ENCODE peak calls at places on chromosomes 1 and 21, in ten cellular contexts. Y is keratinocyte; L is PC-3; I is transverse colon; P is CD8-positive, alpha-beta T cell; Z is fibroblast of mammary gland; S is fibroblast of lung; M is IMR-90; N is osteoblast; E is fibroblast of villous mesenchyme. R is an unnamed sample.

GRCh38 chr1:220182656-220183055 is 88.7 kb downstream of the IARS2 start:
- DNase-seq in Y (no peak), L (no peak), I (no peak), P (no peak), Z (no peak), S (peak), M (peak), N (no peak), E (peak), R (no peak)

GRCh38 chr1:58982259-58982998 is 198.6 kb upstream of the JUN start:
- DNase-seq in Y (no peak), L (no peak), I (no peak), P (no peak), Z (peak), S (no peak), M (no peak), N (no peak), E (peak), R (peak)

GRCh38 chr1:8910914-8911313 is 32.4 kb upstream of the ENO1 start:
- DNase-seq in Y (no peak), L (no peak), I (no peak), P (no peak), Z (no peak), S (peak), M (peak), N (no peak), E (peak), R (peak)

GRCh38 chr1:56157477-56157876 is 421.9 kb downstream of the PLPP3 start:
- DNase-seq in Y (no peak), L (no peak), I (no peak), P (no peak), Z (no peak), S (peak), M (no peak), N (no peak), E (no peak), R (no peak)

GRCh38 chr1:119613769-119614358 is 34.2 kb downstream of the ZNF697 start:
- DNase-seq in Y (peak), L (peak), I (peak), P (peak), Z (peak), S (peak), M (peak), N (peak), E (peak), R (peak)

GRCh38 chr1:178345238-178345637 is 151.5 kb downstream of the CLEC20A start:
- DNase-seq in Y (no peak), L (no peak), I (no peak), P (no peak), Z (no peak), S (no peak), M (no peak), N (no peak), E (no peak), R (no peak)

GRCh38 chr21:39313042-39313456 is 383 bp downstream of the BRWD1 start:
- DNase-seq in Y (no peak), L (no peak), I (peak), P (peak), Z (no peak), S (peak), M (no peak), N (peak), E (no peak), R (no peak)

GRCh38 chr1:22142315-22143064 is 407 bp downstream of the WNT4 start:
- DNase-seq in Y (no peak), L (peak), I (peak), P (no peak), Z (no peak), S (peak), M (no peak), N (peak), E (peak), R (peak)

GRCh38 chr1:7299994-7300393 is 471.1 kb upstream of the VAMP3 start:
- DNase-seq in Y (no peak), L (peak), I (no peak), P (no peak), Z (peak), S (peak), M (peak), N (peak), E (peak), R (peak)

GRCh38 chr1:110098222-110099026 is 13.8 kb upstream of the UBL4B start:
- DNase-seq in Y (no peak), L (no peak), I (no peak), P (no peak), Z (no peak), S (no peak), M (no peak), N (no peak), E (no peak), R (no peak)

GRCh38 chr1:31701137-31701736 is 2.6 kb downstream of the COL16A1 start:
- DNase-seq in Y (peak), L (peak), I (peak), P (peak), Z (peak), S (peak), M (peak), N (peak), E (peak), R (peak)

GRCh38 chr1:110135268-110136065 is 14.8 kb upstream of the SLC6A17 start:
- DNase-seq in Y (no peak), L (no peak), I (no peak), P (no peak), Z (no peak), S (no peak), M (no peak), N (no peak), E (no peak), R (no peak)

GRCh38 chr1:173255214-173255813 is 48.2 kb upstream of the TNFSF4 start:
- DNase-seq in Y (no peak), L (peak), I (no peak), P (no peak), Z (peak), S (peak), M (peak), N (no peak), E (peak), R (peak)

GRCh38 chr1:218659911-218660677 is 315.0 kb downstream of the TGFB2 start:
- DNase-seq in Y (no peak), L (no peak), I (no peak), P (no peak), Z (peak), S (peak), M (no peak), N (no peak), E (no peak), R (peak)

GRCh38 chr1:19485362-19486187 is at the start of gene CAPZB:
- DNase-seq in Y (no peak), L (peak), I (peak), P (peak), Z (peak), S (peak), M (peak), N (peak), E (peak), R (peak)

GRCh38 chr1:40379785-40380452 is 6.4 kb downstream of the SMAP2 start:
- DNase-seq in Y (no peak), L (peak), I (no peak), P (no peak), Z (peak), S (peak), M (peak), N (peak), E (peak), R (peak)

GRCh38 chr1:53732912-53733317 is 6.0 kb downstream of the GLIS1 start:
- DNase-seq in Y (no peak), L (peak), I (no peak), P (no peak), Z (peak), S (peak), M (peak), N (peak), E (peak), R (peak)

GRCh38 chr1:216210081-216210480 is 213.2 kb downstream of the USH2A start:
- DNase-seq in Y (no peak), L (peak), I (no peak), P (no peak), Z (peak), S (peak), M (peak), N (no peak), E (peak), R (peak)

GRCh38 chr1:156684227-156684782 is 7.1 kb upstream of the NES start:
- DNase-seq in Y (peak), L (peak), I (no peak), P (no peak), Z (peak), S (peak), M (peak), N (peak), E (no peak), R (peak)

GRCh38 chr1:43135857-43136781 is 36.0 kb downstream of the EBNA1BP2 start:
- DNase-seq in Y (no peak), L (peak), I (no peak), P (no peak), Z (no peak), S (no peak), M (no peak), N (no peak), E (no peak), R (no peak)

GRCh38 chr1:160375788-160376524 is 9.1 kb downstream of the NHLH1 start:
- DNase-seq in Y (no peak), L (no peak), I (no peak), P (no peak), Z (peak), S (peak), M (no peak), N (no peak), E (peak), R (peak)

GRCh38 chr1:59625388-59625787 is 189.4 kb upstream of the HOOK1 start:
- DNase-seq in Y (no peak), L (no peak), I (no peak), P (no peak), Z (no peak), S (no peak), M (no peak), N (no peak), E (no peak), R (no peak)

GRCh38 chr1:212055333-212055732 is 19.8 kb downstream of the DTL start:
- DNase-seq in Y (no peak), L (no peak), I (no peak), P (no peak), Z (no peak), S (no peak), M (no peak), N (no peak), E (no peak), R (no peak)

GRCh38 chr1:113534875-113535274 is 144.6 kb downstream of the MAGI3 start:
- DNase-seq in Y (no peak), L (no peak), I (no peak), P (no peak), Z (peak), S (no peak), M (peak), N (no peak), E (no peak), R (peak)

GRCh38 chr1:157193702-157194391 is 55.7 kb upstream of the ETV3 start:
- DNase-seq in Y (peak), L (peak), I (peak), P (peak), Z (peak), S (peak), M (peak), N (peak), E (peak), R (peak)

GRCh38 chr1:54291276-54292014 is 91.5 kb downstream of the MRPL37 start:
- DNase-seq in Y (no peak), L (no peak), I (no peak), P (no peak), Z (no peak), S (no peak), M (no peak), N (peak), E (no peak), R (no peak)

GRCh38 chr1:207064546-207064945 is 11.5 kb downstream of the PFKFB2 start:
- DNase-seq in Y (no peak), L (no peak), I (no peak), P (no peak), Z (no peak), S (no peak), M (no peak), N (no peak), E (no peak), R (no peak)

DNA sequence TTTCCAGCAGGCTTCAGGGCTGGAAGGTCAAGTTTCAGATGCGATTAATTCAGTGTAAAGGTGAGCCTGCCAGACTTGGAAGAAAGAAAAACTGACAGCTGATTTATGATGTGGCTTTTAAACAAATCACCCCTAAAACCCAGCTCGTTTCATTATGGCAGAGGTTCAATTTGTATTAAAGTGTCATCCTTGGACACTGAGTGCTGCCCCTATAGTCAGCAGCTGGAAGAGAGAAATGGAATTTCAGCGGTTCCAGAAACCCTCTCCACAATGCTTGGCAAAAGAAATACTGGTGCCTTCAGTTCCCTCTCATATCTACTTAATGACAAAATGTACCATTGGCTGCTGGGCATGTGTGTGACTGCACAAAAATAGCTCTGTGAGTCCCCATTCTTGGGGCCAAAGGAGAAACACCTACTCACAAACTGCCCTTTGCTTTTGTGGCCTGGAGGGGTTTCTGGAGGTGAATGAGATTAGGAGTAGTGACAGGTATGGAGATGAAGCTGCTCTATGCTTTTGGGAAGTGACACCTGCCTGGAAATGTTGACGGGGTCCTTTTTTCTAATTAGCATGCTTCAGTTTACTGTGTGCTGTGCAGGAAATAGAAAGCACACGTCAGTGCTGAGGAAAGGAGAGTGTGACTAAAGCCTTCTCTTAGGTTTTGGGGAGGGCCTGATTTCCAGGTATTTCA is 95.1 kb upstream of the TSPAN2 start:
- DNase-seq in Y (no peak), L (peak), I (no peak), P (no peak), Z (peak), S (peak), M (no peak), N (peak), E (no peak), R (peak)
- TF ChIP-seq CTCF in Y (no peak), L (no peak), I (no peak), P (no peak), Z (peak), S (peak), M (no peak), N (no peak), E (no peak), R (peak)

DNA sequence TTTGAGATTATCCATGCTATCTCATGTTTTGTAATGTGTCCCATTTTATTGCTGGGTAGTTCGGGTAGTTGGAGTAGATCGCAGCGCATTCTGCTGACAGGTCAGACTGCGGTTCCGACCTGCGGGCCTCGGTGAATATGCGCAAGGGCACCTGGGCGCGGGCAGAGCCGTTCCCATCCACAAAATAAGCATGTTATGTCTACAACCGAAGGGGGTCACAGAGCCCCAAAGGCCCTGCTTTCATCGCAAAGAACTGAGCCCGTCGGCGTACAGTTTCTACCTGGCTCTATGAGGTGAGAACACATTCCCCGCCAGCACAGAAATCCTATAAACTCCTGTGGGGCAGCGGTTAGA is 88.4 kb downstream of the PRKAB2 start:
- DNase-seq in Y (no peak), L (no peak), I (no peak), P (no peak), Z (no peak), S (no peak), M (no peak), N (no peak), E (no peak), R (no peak)
- H3K4me3 ChIP-seq in Y (peak), L (no peak), I (peak), P (peak), Z (peak), S (peak), M (peak), N (peak), E (peak), R (peak)

GRCh38 chr21:31732538-31732864 is 583 bp upstream of the SCAF4 start:
- DNase-seq in Y (no peak), L (no peak), I (no peak), P (no peak), Z (no peak), S (no peak), M (no peak), N (no peak), E (no peak), R (no peak)

GRCh38 chr21:31729622-31730343 is 2.1 kb downstream of the SCAF4 start:
- DNase-seq in Y (no peak), L (no peak), I (no peak), P (no peak), Z (no peak), S (no peak), M (no peak), N (peak), E (no peak), R (no peak)

GRCh38 chr21:31730687-31731111 is 1.2 kb downstream of the SCAF4 start:
- DNase-seq in Y (no peak), L (peak), I (no peak), P (no peak), Z (no peak), S (no peak), M (peak), N (peak), E (no peak), R (no peak)

GRCh38 chr21:31731802-31732537 is at the start of gene SCAF4:
- DNase-seq in Y (no peak), L (peak), I (peak), P (peak), Z (peak), S (peak), M (peak), N (peak), E (peak), R (peak)

DNA sequence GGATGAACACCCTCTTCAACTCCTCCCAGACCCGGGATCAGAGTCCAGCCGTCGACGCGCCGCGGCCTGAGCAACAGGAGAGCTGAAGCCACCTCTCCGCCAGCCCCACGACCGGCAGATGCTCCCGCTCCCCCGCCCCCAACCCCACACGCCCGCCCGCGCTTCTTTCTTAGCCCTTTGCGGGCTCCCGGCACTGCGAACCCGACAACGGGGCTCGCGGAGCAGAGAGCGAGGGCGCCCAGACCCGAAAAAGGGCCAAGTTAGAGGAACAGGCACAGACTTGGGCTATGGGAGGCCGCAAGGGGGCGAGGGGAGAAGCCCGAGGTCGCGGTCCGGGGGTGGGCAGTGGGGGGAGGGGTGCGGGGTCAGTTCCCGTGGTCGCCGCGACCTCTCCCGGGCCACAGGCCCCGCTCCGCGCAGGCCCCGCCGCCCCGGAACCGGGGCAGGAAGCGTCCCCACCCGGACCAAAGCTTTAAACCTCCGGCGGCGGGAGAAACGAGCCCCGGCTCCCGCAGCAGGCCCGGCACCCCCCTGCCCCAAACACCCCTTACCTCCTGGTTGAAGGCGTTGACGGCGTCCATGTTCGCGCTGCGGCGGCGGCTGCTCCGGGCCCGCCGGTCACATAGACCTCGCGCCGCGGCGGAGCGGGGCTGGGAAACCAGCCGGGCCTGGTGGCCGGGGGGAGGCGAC is 661 bp downstream of the SCAF4 start:
- DNase-seq in Y (no peak), L (no peak), I (peak), P (peak), Z (peak), S (peak), M (no peak), N (peak), E (peak), R (peak)
- TF ChIP-seq CTCF in Y (no peak), L (no peak), I (no peak), P (no peak), Z (peak), S (no peak), M (no peak), N (no peak), E (peak), R (peak)

DNA sequence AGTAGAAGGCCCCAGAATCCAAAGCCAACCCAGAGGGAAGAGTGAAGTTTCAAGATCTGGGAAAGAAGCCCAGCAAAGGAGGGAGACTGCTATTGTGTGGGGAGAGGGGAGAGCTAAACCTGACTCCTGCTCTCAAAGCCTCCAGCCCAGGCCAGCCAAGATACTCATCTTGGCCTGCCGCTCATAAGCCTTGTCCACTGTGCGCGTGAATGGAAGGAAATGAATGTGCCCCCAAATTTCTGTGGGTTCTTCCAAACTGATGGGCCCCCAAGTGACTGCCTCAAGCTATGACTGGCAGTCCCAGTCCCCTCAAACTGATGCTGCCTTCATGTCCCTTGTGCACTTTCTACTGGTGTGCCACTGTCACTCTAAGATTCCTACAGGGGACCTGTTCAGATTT is 2.0 kb downstream of the PLXNA2 start:
- DNase-seq in Y (no peak), L (no peak), I (no peak), P (no peak), Z (no peak), S (no peak), M (no peak), N (no peak), E (no peak), R (no peak)
- H3K4me3 ChIP-seq in Y (peak), L (peak), I (peak), P (no peak), Z (no peak), S (no peak), M (no peak), N (peak), E (no peak), R (peak)

GRCh38 chr1:64490204-64490818 is 20.4 kb downstream of the CACHD1 start:
- DNase-seq in Y (no peak), L (no peak), I (no peak), P (no peak), Z (no peak), S (no peak), M (no peak), N (no peak), E (no peak), R (no peak)
- TF ChIP-seq CTCF in Y (no peak), L (no peak), I (no peak), P (no peak), Z (no peak), S (no peak), M (no peak), N (no peak), E (no peak), R (no peak)

DNA sequence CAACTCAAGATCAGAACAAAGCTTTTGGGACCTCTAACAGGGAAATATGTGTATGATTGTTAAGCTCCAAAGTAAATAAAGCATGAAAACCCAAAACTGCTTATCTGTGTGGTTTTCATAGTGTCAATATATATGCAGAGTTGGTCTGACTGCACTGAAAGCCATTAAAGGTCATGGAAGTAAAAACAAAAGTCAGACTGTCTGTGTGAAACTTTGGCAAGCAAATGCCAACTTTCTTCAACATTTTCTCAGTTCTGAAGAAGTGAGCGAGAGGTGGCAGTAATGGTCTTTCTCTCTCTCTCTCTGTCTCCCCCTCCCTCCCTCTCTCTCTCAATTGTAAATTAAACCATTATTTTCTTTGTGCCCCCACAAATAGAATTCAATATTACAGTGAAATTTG is 100.1 kb upstream of the S1PR1 start:
- DNase-seq in Y (no peak), L (peak), I (no peak), P (no peak), Z (peak), S (peak), M (peak), N (no peak), E (no peak), R (peak)
- H3K4me3 ChIP-seq in Y (no peak), L (no peak), I (no peak), P (no peak), Z (no peak), S (no peak), M (no peak), N (no peak), E (no peak), R (no peak)

GRCh38 chr1:2514863-2515762 is 11.3 kb downstream of the PANK4 start:
- DNase-seq in Y (no peak), L (no peak), I (no peak), P (no peak), Z (no peak), S (no peak), M (no peak), N (no peak), E (no peak), R (no peak)
- TF ChIP-seq CTCF in Y (no peak), L (peak), I (no peak), P (no peak), Z (peak), S (no peak), M (peak), N (no peak), E (no peak), R (no peak)

GRCh38 chr1:24228312-24228711 is 41.2 kb upstream of the IFNLR1 start:
- DNase-seq in Y (no peak), L (no peak), I (no peak), P (no peak), Z (no peak), S (no peak), M (no peak), N (no peak), E (no peak), R (no peak)
- H3K4me3 ChIP-seq in Y (no peak), L (no peak), I (no peak), P (no peak), Z (no peak), S (no peak), M (no peak), N (no peak), E (no peak), R (no peak)

R was measured in AG10803.